ENCODE peak calls at places on chromosomes 6 and 20, in four cellular contexts. One of them, this sample, is unnamed.

GRCh38 chr6:74519172-74519571 is 686.7 kb downstream of the COL12A1 start:
- DNase-seq in HepG2: peak; percentile 5
- DNase-seq in HCT116: no peak
- DNase-seq in WTC11: no peak
- DNase-seq in this sample: no peak

GRCh38 chr6:157831424-157832249 is 8.6 kb downstream of the SNX9 start:
- DNase-seq in HepG2: no peak
- DNase-seq in HCT116: no peak
- DNase-seq in WTC11: peak; percentile 66
- DNase-seq in this sample: no peak

GRCh38 chr6:81772741-81773140 is 20.3 kb upstream of the TENT5A start:
- DNase-seq in HepG2: no peak
- DNase-seq in HCT116: no peak
- DNase-seq in WTC11: no peak
- DNase-seq in this sample: peak; percentile 45

GRCh38 chr6:28646650-28647049 is 121.0 kb downstream of the GPX5 start:
- DNase-seq in HepG2: no peak
- DNase-seq in HCT116: no peak
- DNase-seq in WTC11: no peak
- DNase-seq in this sample: no peak

GRCh38 chr6:32318501-32318900 is 53.2 kb downstream of the TSBP1 start:
- DNase-seq in HepG2: no peak
- DNase-seq in HCT116: no peak
- DNase-seq in WTC11: no peak
- DNase-seq in this sample: no peak

GRCh38 chr6:41536884-41537347 is 9.3 kb upstream of the FOXP4 start:
- DNase-seq in HepG2: no peak
- DNase-seq in HCT116: peak; percentile 18
- DNase-seq in WTC11: no peak
- DNase-seq in this sample: no peak

GRCh38 chr6:3405679-3406078 is 51.2 kb downstream of the SLC22A23 start:
- DNase-seq in HepG2: peak; percentile 51
- DNase-seq in HCT116: no peak
- DNase-seq in WTC11: no peak
- DNase-seq in this sample: no peak

GRCh38 chr6:132414761-132415160 is 13.5 kb upstream of the MOXD1 start:
- DNase-seq in HepG2: no peak
- DNase-seq in HCT116: no peak
- DNase-seq in WTC11: no peak
- DNase-seq in this sample: no peak

GRCh38 chr6:31438677-31439076 is 35.3 kb downstream of the MICA start:
- DNase-seq in HepG2: no peak
- DNase-seq in HCT116: no peak
- DNase-seq in WTC11: no peak
- DNase-seq in this sample: no peak

GRCh38 chr6:46704562-46704961 is 16.9 kb downstream of the TDRD6 start:
- DNase-seq in HepG2: peak; percentile 4
- DNase-seq in HCT116: peak; percentile 44
- DNase-seq in WTC11: no peak
- DNase-seq in this sample: no peak

GRCh38 chr6:11586117-11586516 is 48.6 kb downstream of the TMEM170B start:
- DNase-seq in HepG2: no peak
- DNase-seq in HCT116: no peak
- DNase-seq in WTC11: no peak
- DNase-seq in this sample: no peak

GRCh38 chr6:108895591-108895990 is 47.4 kb downstream of the ARMC2 start:
- DNase-seq in HepG2: no peak
- DNase-seq in HCT116: no peak
- DNase-seq in WTC11: no peak
- DNase-seq in this sample: no peak

GRCh38 chr6:96104910-96105309 is 89.1 kb downstream of the FUT9 start:
- DNase-seq in HepG2: no peak
- DNase-seq in HCT116: no peak
- DNase-seq in WTC11: no peak
- DNase-seq in this sample: no peak

GRCh38 chr6:14542670-14543366 is 425.2 kb downstream of the CD83 start:
- DNase-seq in HepG2: no peak
- DNase-seq in HCT116: peak; percentile 29
- DNase-seq in WTC11: no peak
- DNase-seq in this sample: peak; percentile 5

GRCh38 chr20:24340933-24341332 is 128.5 kb upstream of the SYNDIG1 start:
- DNase-seq in HepG2: no peak
- DNase-seq in HCT116: no peak
- DNase-seq in WTC11: no peak
- DNase-seq in this sample: no peak

GRCh38 chr20:58614984-58615760 is 35.9 kb upstream of the STX16 start:
- DNase-seq in HepG2: no peak
- DNase-seq in HCT116: no peak
- DNase-seq in WTC11: no peak
- DNase-seq in this sample: no peak

GRCh38 chr6:122845916-122846632 is 57.0 kb downstream of the SMPDL3A start:
- DNase-seq in HepG2: no peak
- DNase-seq in HCT116: no peak
- DNase-seq in WTC11: no peak
- DNase-seq in this sample: no peak

GRCh38 chr6:24836116-24836515 is 37.4 kb upstream of the ARMH2 start:
- DNase-seq in HepG2: no peak
- DNase-seq in HCT116: no peak
- DNase-seq in WTC11: no peak
- DNase-seq in this sample: no peak

GRCh38 chr6:45845546-45845945 is 170.1 kb downstream of the CLIC5 start:
- DNase-seq in HepG2: no peak
- DNase-seq in HCT116: no peak
- DNase-seq in WTC11: no peak
- DNase-seq in this sample: no peak

GRCh38 chr20:25055711-25056492 is 2.0 kb downstream of the ACSS1 start:
- DNase-seq in HepG2: no peak
- DNase-seq in HCT116: no peak
- DNase-seq in WTC11: no peak
- DNase-seq in this sample: no peak

GRCh38 chr20:24406761-24407550 is 62.5 kb upstream of the SYNDIG1 start:
- DNase-seq in HepG2: no peak
- DNase-seq in HCT116: no peak
- DNase-seq in WTC11: no peak
- DNase-seq in this sample: no peak

GRCh38 chr20:33015700-33016580 is 8.4 kb downstream of the BPIFB2 start:
- DNase-seq in HepG2: no peak
- DNase-seq in HCT116: no peak
- DNase-seq in WTC11: no peak
- DNase-seq in this sample: no peak

GRCh38 chr6:98947411-98948292 is at the start of gene FBXL4:
- DNase-seq in HepG2: peak; percentile 87
- DNase-seq in HCT116: peak; percentile 77
- DNase-seq in WTC11: peak; percentile 89
- DNase-seq in this sample: no peak

GRCh38 chr6:3231213-3232016 is 4.0 kb upstream of the TUBB2B start:
- DNase-seq in HepG2: peak; percentile 80
- DNase-seq in HCT116: no peak
- DNase-seq in WTC11: peak; percentile 70
- DNase-seq in this sample: no peak

GRCh38 chr20:40991181-40991889 is 37.3 kb upstream of the TOP1 start:
- DNase-seq in HepG2: no peak
- DNase-seq in HCT116: no peak
- DNase-seq in WTC11: no peak
- DNase-seq in this sample: peak; percentile 99

GRCh38 chr6:156269751-156270369 is 507.3 kb upstream of the ARID1B start:
- DNase-seq in HepG2: no peak
- DNase-seq in HCT116: no peak
- DNase-seq in WTC11: no peak
- DNase-seq in this sample: no peak

GRCh38 chr6:47097092-47097945 is 55.2 kb upstream of the ADGRF1 start:
- DNase-seq in HepG2: peak; percentile 89
- DNase-seq in HCT116: peak; percentile 73
- DNase-seq in WTC11: peak; percentile 58
- DNase-seq in this sample: peak; percentile 3

GRCh38 chr6:89679215-89680120 is 40.9 kb upstream of the LYRM2 start:
- DNase-seq in HepG2: no peak
- DNase-seq in HCT116: no peak
- DNase-seq in WTC11: no peak
- DNase-seq in this sample: no peak

GRCh38 chr6:30013296-30013922 is 47.7 kb upstream of the POLR1H start:
- DNase-seq in HepG2: peak; percentile 17
- DNase-seq in HCT116: no peak
- DNase-seq in WTC11: peak; percentile 38
- DNase-seq in this sample: no peak

GRCh38 chr6:103672169-103672568 is 1187.5 kb downstream of the HACE1 start:
- DNase-seq in HepG2: no peak
- DNase-seq in HCT116: peak; percentile 16
- DNase-seq in WTC11: no peak
- DNase-seq in this sample: no peak

GRCh38 chr20:48610996-48611395 is 216.8 kb downstream of the PREX1 start:
- DNase-seq in HepG2: no peak
- DNase-seq in HCT116: no peak
- DNase-seq in WTC11: no peak
- DNase-seq in this sample: no peak

GRCh38 chr20:33407251-33407650 is 5.9 kb upstream of the CDK5RAP1 start:
- DNase-seq in HepG2: no peak
- DNase-seq in HCT116: no peak
- DNase-seq in WTC11: no peak
- DNase-seq in this sample: no peak

GRCh38 chr20:37275125-37275524 is 13.5 kb upstream of the GHRH start:
- DNase-seq in HepG2: peak; percentile 56
- DNase-seq in HCT116: no peak
- DNase-seq in WTC11: no peak
- DNase-seq in this sample: no peak

GRCh38 chr6:116447052-116447451 is 14.1 kb upstream of the CALHM6 start:
- DNase-seq in HepG2: no peak
- DNase-seq in HCT116: no peak
- DNase-seq in WTC11: no peak
- DNase-seq in this sample: no peak

GRCh38 chr6:116444575-116444974 is 16.6 kb upstream of the CALHM6 start:
- DNase-seq in HepG2: no peak
- DNase-seq in HCT116: no peak
- DNase-seq in WTC11: no peak
- DNase-seq in this sample: no peak

GRCh38 chr6:116446399-116446798 is 14.8 kb upstream of the CALHM6 start:
- DNase-seq in HepG2: no peak
- DNase-seq in HCT116: no peak
- DNase-seq in WTC11: no peak
- DNase-seq in this sample: no peak

GRCh38 chr6:116444092-116444491 is 17.1 kb upstream of the CALHM6 start:
- DNase-seq in HepG2: peak; percentile 21
- DNase-seq in HCT116: peak; percentile 7
- DNase-seq in WTC11: no peak
- DNase-seq in this sample: no peak

DNA sequence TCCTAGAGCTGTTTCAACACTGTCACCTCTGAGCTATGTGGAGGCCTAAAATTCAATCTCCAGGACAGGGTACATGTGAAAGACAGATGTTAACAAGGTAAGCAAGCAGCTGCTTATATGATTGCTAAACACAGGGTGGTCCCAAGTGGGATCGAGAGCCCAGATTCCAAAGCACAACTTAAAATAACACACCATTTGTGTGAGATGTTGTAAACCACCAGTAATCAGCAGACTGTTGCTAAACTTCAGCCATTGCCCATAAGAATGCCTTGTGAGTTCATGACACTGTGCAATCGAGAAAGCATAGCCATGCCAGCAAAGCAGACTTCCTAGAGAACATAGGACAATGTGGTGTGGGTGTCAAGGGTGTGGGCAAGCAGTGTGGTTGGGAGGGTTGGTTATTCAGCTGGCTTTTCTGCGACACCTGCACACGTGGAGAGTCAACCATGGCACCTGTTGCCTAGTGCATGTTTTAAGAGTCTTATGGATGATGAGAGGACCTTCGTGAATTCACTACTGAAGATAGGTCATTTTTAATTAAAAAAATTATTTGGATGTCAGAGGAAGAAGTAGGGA is 16.1 kb upstream of the CALHM6 start:
- DNase-seq in HepG2: no peak
- DNase-seq in HCT116: no peak
- DNase-seq in WTC11: no peak
- DNase-seq in this sample: no peak
- TF ChIP-seq ATF3 in HepG2: no peak
- TF ChIP-seq ATF3 in HCT116: no peak
- TF ChIP-seq ATF3 in WTC11: no peak
- TF ChIP-seq ATF3 in this sample: no peak

GRCh38 chr20:5549200-5549599 is 201.0 kb upstream of the SHLD1 start:
- DNase-seq in HepG2: no peak
- DNase-seq in HCT116: no peak
- DNase-seq in WTC11: no peak
- DNase-seq in this sample: no peak

GRCh38 chr20:5550738-5551529 is 199.3 kb upstream of the SHLD1 start:
- DNase-seq in HepG2: no peak
- DNase-seq in HCT116: no peak
- DNase-seq in WTC11: no peak
- DNase-seq in this sample: no peak

GRCh38 chr20:5551621-5552020 is 198.6 kb upstream of the SHLD1 start:
- DNase-seq in HepG2: no peak
- DNase-seq in HCT116: no peak
- DNase-seq in WTC11: no peak
- DNase-seq in this sample: no peak

GRCh38 chr20:5553194-5553815 is 196.9 kb upstream of the SHLD1 start:
- DNase-seq in HepG2: no peak
- DNase-seq in HCT116: no peak
- DNase-seq in WTC11: no peak
- DNase-seq in this sample: no peak

GRCh38 chr20:5552154-5552553 is 198.0 kb upstream of the SHLD1 start:
- DNase-seq in HepG2: no peak
- DNase-seq in HCT116: no peak
- DNase-seq in WTC11: no peak
- DNase-seq in this sample: no peak
- TF ChIP-seq ATF3 in HepG2: no peak
- TF ChIP-seq ATF3 in HCT116: no peak
- TF ChIP-seq ATF3 in WTC11: no peak
- TF ChIP-seq ATF3 in this sample: no peak

DNA sequence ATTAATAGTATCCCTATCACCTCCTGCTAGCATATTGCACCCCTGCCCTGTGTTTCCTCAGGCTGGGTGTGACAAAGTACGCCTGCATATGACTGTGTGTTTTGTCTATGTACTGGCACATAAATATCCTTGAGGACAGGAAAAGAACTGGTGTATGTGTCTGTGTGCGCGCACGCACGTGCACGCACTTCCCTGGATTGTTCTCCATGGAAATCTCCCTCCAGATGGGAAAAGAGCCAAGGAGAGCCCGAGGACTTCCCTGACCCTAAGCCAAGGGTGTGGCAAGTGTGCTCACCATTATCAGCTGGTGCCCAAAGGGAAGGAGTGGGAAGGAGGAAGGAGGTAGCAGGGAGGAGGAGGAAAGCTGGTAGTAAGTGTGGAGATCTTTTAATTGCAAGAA is 117.6 kb downstream of the HIVEP2 start:
- DNase-seq in HepG2: no peak
- DNase-seq in HCT116: no peak
- DNase-seq in WTC11: no peak
- DNase-seq in this sample: no peak
- TF ChIP-seq ATF3 in HepG2: no peak
- TF ChIP-seq ATF3 in HCT116: no peak
- TF ChIP-seq ATF3 in WTC11: no peak
- TF ChIP-seq ATF3 in this sample: no peak

DNA sequence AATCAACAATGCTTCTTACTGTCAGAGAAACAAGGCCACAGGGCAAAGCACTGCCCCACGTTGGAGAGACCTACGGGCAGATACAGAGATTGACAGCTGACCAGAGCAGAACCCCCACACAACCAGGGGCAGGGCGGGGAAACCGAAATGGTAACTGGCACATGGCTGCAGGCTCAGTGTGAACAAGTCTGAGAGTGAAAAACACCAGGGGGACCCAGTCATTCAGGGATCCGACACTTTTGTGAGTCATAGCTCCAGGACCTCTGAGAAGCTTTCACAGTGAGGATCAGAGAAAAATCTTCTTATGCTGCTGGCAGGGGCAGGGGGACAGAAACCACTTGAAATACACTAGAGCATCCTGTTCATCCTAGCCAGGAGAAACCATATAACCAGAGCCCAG is 254.2 kb downstream of the C6orf118 start:
- DNase-seq in HepG2: no peak
- DNase-seq in HCT116: no peak
- DNase-seq in WTC11: no peak
- DNase-seq in this sample: no peak
- TF ChIP-seq ATF3 in HepG2: no peak
- TF ChIP-seq ATF3 in HCT116: no peak
- TF ChIP-seq ATF3 in WTC11: no peak
- TF ChIP-seq ATF3 in this sample: no peak

This sample was measured in GM12878.